ENCODE peak calls at places on chromosomes 6 and 20, in eight cellular contexts. One of them, this sample, is unnamed.

GRCh38 chr6:148649454-148649963 is 97.3 kb upstream of the UST start:
- DNase-seq in activated CD4-positive, alpha-beta memory T cell treated with anti-CD3 and anti-CD28 coated beads, Interleukin-2, amount 10 ng/mL, durations not matched to agents 7 days and 5 days: no peak
- DNase-seq in stimulated activated CD4-positive, alpha-beta T cell treated with anti-CD3 and anti-CD28 coated beads, Interleukin-4, amount 100 ng/mL, for 48 hours: no peak
- DNase-seq in progenitor cell of endocrine pancreas: no peak
- DNase-seq in posterior vena cava: no peak
- DNase-seq in fibroblast of lung: no peak
- DNase-seq in hippocampal formation: no peak
- DNase-seq in fibroblast of the aortic adventitia: no peak
- DNase-seq in this sample: no peak

GRCh38 chr20:35650632-35651031 is 14.1 kb downstream of the CPNE1 start:
- DNase-seq in activated CD4-positive, alpha-beta memory T cell treated with anti-CD3 and anti-CD28 coated beads, Interleukin-2, amount 10 ng/mL, durations not matched to agents 7 days and 5 days: no peak
- DNase-seq in stimulated activated CD4-positive, alpha-beta T cell treated with anti-CD3 and anti-CD28 coated beads, Interleukin-4, amount 100 ng/mL, for 48 hours: no peak
- DNase-seq in progenitor cell of endocrine pancreas: no peak
- DNase-seq in posterior vena cava: no peak
- DNase-seq in fibroblast of lung: no peak
- DNase-seq in hippocampal formation: no peak
- DNase-seq in fibroblast of the aortic adventitia: no peak
- DNase-seq in this sample: no peak

GRCh38 chr6:148144917-148145521 is 197.6 kb upstream of the SASH1 start:
- DNase-seq in activated CD4-positive, alpha-beta memory T cell treated with anti-CD3 and anti-CD28 coated beads, Interleukin-2, amount 10 ng/mL, durations not matched to agents 7 days and 5 days: peak
- DNase-seq in stimulated activated CD4-positive, alpha-beta T cell treated with anti-CD3 and anti-CD28 coated beads, Interleukin-4, amount 100 ng/mL, for 48 hours: peak
- DNase-seq in progenitor cell of endocrine pancreas: peak
- DNase-seq in posterior vena cava: peak
- DNase-seq in fibroblast of lung: peak
- DNase-seq in hippocampal formation: peak
- DNase-seq in fibroblast of the aortic adventitia: peak
- DNase-seq in this sample: peak

GRCh38 chr20:4076671-4077070 is 61.3 kb upstream of the RNF24 start:
- DNase-seq in activated CD4-positive, alpha-beta memory T cell treated with anti-CD3 and anti-CD28 coated beads, Interleukin-2, amount 10 ng/mL, durations not matched to agents 7 days and 5 days: no peak
- DNase-seq in stimulated activated CD4-positive, alpha-beta T cell treated with anti-CD3 and anti-CD28 coated beads, Interleukin-4, amount 100 ng/mL, for 48 hours: no peak
- DNase-seq in progenitor cell of endocrine pancreas: no peak
- DNase-seq in posterior vena cava: no peak
- DNase-seq in fibroblast of lung: peak
- DNase-seq in hippocampal formation: no peak
- DNase-seq in fibroblast of the aortic adventitia: peak
- DNase-seq in this sample: no peak

GRCh38 chr20:43017241-43018030 is 172.3 kb downstream of the PTPRT start:
- DNase-seq in activated CD4-positive, alpha-beta memory T cell treated with anti-CD3 and anti-CD28 coated beads, Interleukin-2, amount 10 ng/mL, durations not matched to agents 7 days and 5 days: no peak
- DNase-seq in stimulated activated CD4-positive, alpha-beta T cell treated with anti-CD3 and anti-CD28 coated beads, Interleukin-4, amount 100 ng/mL, for 48 hours: no peak
- DNase-seq in progenitor cell of endocrine pancreas: no peak
- DNase-seq in posterior vena cava: no peak
- DNase-seq in fibroblast of lung: no peak
- DNase-seq in hippocampal formation: no peak
- DNase-seq in fibroblast of the aortic adventitia: no peak
- DNase-seq in this sample: no peak

GRCh38 chr6:22350109-22350508 is 53.3 kb upstream of the PRL start:
- DNase-seq in activated CD4-positive, alpha-beta memory T cell treated with anti-CD3 and anti-CD28 coated beads, Interleukin-2, amount 10 ng/mL, durations not matched to agents 7 days and 5 days: no peak
- DNase-seq in stimulated activated CD4-positive, alpha-beta T cell treated with anti-CD3 and anti-CD28 coated beads, Interleukin-4, amount 100 ng/mL, for 48 hours: no peak
- DNase-seq in progenitor cell of endocrine pancreas: no peak
- DNase-seq in posterior vena cava: no peak
- DNase-seq in fibroblast of lung: peak
- DNase-seq in hippocampal formation: no peak
- DNase-seq in fibroblast of the aortic adventitia: no peak
- DNase-seq in this sample: no peak

GRCh38 chr20:34709836-34710567 is 5.9 kb downstream of the TP53INP2 start:
- DNase-seq in activated CD4-positive, alpha-beta memory T cell treated with anti-CD3 and anti-CD28 coated beads, Interleukin-2, amount 10 ng/mL, durations not matched to agents 7 days and 5 days: no peak
- DNase-seq in stimulated activated CD4-positive, alpha-beta T cell treated with anti-CD3 and anti-CD28 coated beads, Interleukin-4, amount 100 ng/mL, for 48 hours: no peak
- DNase-seq in progenitor cell of endocrine pancreas: peak
- DNase-seq in posterior vena cava: peak
- DNase-seq in fibroblast of lung: no peak
- DNase-seq in hippocampal formation: peak
- DNase-seq in fibroblast of the aortic adventitia: peak
- DNase-seq in this sample: peak

GRCh38 chr6:97068211-97068610 is 143.7 kb downstream of the KLHL32 start:
- DNase-seq in activated CD4-positive, alpha-beta memory T cell treated with anti-CD3 and anti-CD28 coated beads, Interleukin-2, amount 10 ng/mL, durations not matched to agents 7 days and 5 days: no peak
- DNase-seq in stimulated activated CD4-positive, alpha-beta T cell treated with anti-CD3 and anti-CD28 coated beads, Interleukin-4, amount 100 ng/mL, for 48 hours: no peak
- DNase-seq in progenitor cell of endocrine pancreas: no peak
- DNase-seq in posterior vena cava: no peak
- DNase-seq in fibroblast of lung: peak
- DNase-seq in hippocampal formation: no peak
- DNase-seq in fibroblast of the aortic adventitia: peak
- DNase-seq in this sample: no peak

GRCh38 chr6:119327810-119328209 is 21.8 kb downstream of the MAN1A1 start:
- DNase-seq in activated CD4-positive, alpha-beta memory T cell treated with anti-CD3 and anti-CD28 coated beads, Interleukin-2, amount 10 ng/mL, durations not matched to agents 7 days and 5 days: no peak
- DNase-seq in stimulated activated CD4-positive, alpha-beta T cell treated with anti-CD3 and anti-CD28 coated beads, Interleukin-4, amount 100 ng/mL, for 48 hours: no peak
- DNase-seq in progenitor cell of endocrine pancreas: no peak
- DNase-seq in posterior vena cava: no peak
- DNase-seq in fibroblast of lung: no peak
- DNase-seq in hippocampal formation: no peak
- DNase-seq in fibroblast of the aortic adventitia: no peak
- DNase-seq in this sample: no peak

GRCh38 chr6:55293116-55293515 is 34.2 kb upstream of the GFRAL start:
- DNase-seq in activated CD4-positive, alpha-beta memory T cell treated with anti-CD3 and anti-CD28 coated beads, Interleukin-2, amount 10 ng/mL, durations not matched to agents 7 days and 5 days: no peak
- DNase-seq in stimulated activated CD4-positive, alpha-beta T cell treated with anti-CD3 and anti-CD28 coated beads, Interleukin-4, amount 100 ng/mL, for 48 hours: no peak
- DNase-seq in progenitor cell of endocrine pancreas: no peak
- DNase-seq in posterior vena cava: no peak
- DNase-seq in fibroblast of lung: peak
- DNase-seq in hippocampal formation: no peak
- DNase-seq in fibroblast of the aortic adventitia: peak
- DNase-seq in this sample: no peak

GRCh38 chr6:170440437-170440836 is 112.7 kb downstream of the PSMB1 start:
- DNase-seq in activated CD4-positive, alpha-beta memory T cell treated with anti-CD3 and anti-CD28 coated beads, Interleukin-2, amount 10 ng/mL, durations not matched to agents 7 days and 5 days: no peak
- DNase-seq in stimulated activated CD4-positive, alpha-beta T cell treated with anti-CD3 and anti-CD28 coated beads, Interleukin-4, amount 100 ng/mL, for 48 hours: no peak
- DNase-seq in progenitor cell of endocrine pancreas: no peak
- DNase-seq in posterior vena cava: peak
- DNase-seq in fibroblast of lung: no peak
- DNase-seq in hippocampal formation: no peak
- DNase-seq in fibroblast of the aortic adventitia: no peak
- DNase-seq in this sample: no peak

GRCh38 chr20:61611401-61611800 is 359.3 kb downstream of the CDH4 start:
- DNase-seq in activated CD4-positive, alpha-beta memory T cell treated with anti-CD3 and anti-CD28 coated beads, Interleukin-2, amount 10 ng/mL, durations not matched to agents 7 days and 5 days: no peak
- DNase-seq in stimulated activated CD4-positive, alpha-beta T cell treated with anti-CD3 and anti-CD28 coated beads, Interleukin-4, amount 100 ng/mL, for 48 hours: no peak
- DNase-seq in progenitor cell of endocrine pancreas: no peak
- DNase-seq in posterior vena cava: no peak
- DNase-seq in fibroblast of lung: no peak
- DNase-seq in hippocampal formation: no peak
- DNase-seq in fibroblast of the aortic adventitia: peak
- DNase-seq in this sample: no peak

GRCh38 chr20:2800590-2801458 is at the start of gene CPXM1:
- DNase-seq in activated CD4-positive, alpha-beta memory T cell treated with anti-CD3 and anti-CD28 coated beads, Interleukin-2, amount 10 ng/mL, durations not matched to agents 7 days and 5 days: no peak
- DNase-seq in stimulated activated CD4-positive, alpha-beta T cell treated with anti-CD3 and anti-CD28 coated beads, Interleukin-4, amount 100 ng/mL, for 48 hours: peak
- DNase-seq in progenitor cell of endocrine pancreas: peak
- DNase-seq in posterior vena cava: peak
- DNase-seq in fibroblast of lung: no peak
- DNase-seq in hippocampal formation: no peak
- DNase-seq in fibroblast of the aortic adventitia: no peak
- DNase-seq in this sample: no peak

This sample was measured in dorsolateral prefrontal cortex.